ENCODE peak calls at places on chromosomes 13 and 19, in five cellular contexts. One of them, this sample, is unnamed.

GRCh38 chr19:46824887-46825730 is 25.5 kb downstream of the AP2S1 start:
- DNase-seq in cardiac muscle cell: no peak
- DNase-seq in CD8-positive, alpha-beta T cell: no peak
- DNase-seq in tibial nerve: no peak
- DNase-seq in A549: no peak
- DNase-seq in this sample: peak

GRCh38 chr19:33512021-33512420 is 9.6 kb downstream of the PEPD start:
- DNase-seq in A549: no peak
- DNase-seq in tibial nerve: no peak
- DNase-seq in CD8-positive, alpha-beta T cell: no peak
- DNase-seq in cardiac muscle cell: no peak
- DNase-seq in this sample: no peak

GRCh38 chr13:45295536-45295935 is 45.4 kb downstream of the TPT1 start:
- DNase-seq in cardiac muscle cell: no peak
- DNase-seq in tibial nerve: peak
- DNase-seq in A549: no peak
- DNase-seq in CD8-positive, alpha-beta T cell: no peak
- DNase-seq in this sample: no peak

GRCh38 chr19:46904114-46905060 is 43.6 kb downstream of the ARHGAP35 start:
- DNase-seq in A549: no peak
- DNase-seq in cardiac muscle cell: no peak
- DNase-seq in CD8-positive, alpha-beta T cell: no peak
- DNase-seq in tibial nerve: no peak
- DNase-seq in this sample: no peak

GRCh38 chr13:51916419-51916818 is 54.6 kb downstream of the CCDC70 start:
- DNase-seq in cardiac muscle cell: no peak
- DNase-seq in tibial nerve: no peak
- DNase-seq in A549: no peak
- DNase-seq in CD8-positive, alpha-beta T cell: no peak
- DNase-seq in this sample: no peak

GRCh38 chr19:19661141-19661674 is 2.3 kb downstream of the ATP13A1 start:
- DNase-seq in A549: no peak
- DNase-seq in tibial nerve: no peak
- DNase-seq in cardiac muscle cell: no peak
- DNase-seq in CD8-positive, alpha-beta T cell: no peak
- DNase-seq in this sample: no peak

GRCh38 chr19:2551864-2552185 is 75.9 kb downstream of the GADD45B start:
- DNase-seq in cardiac muscle cell: no peak
- DNase-seq in CD8-positive, alpha-beta T cell: no peak
- DNase-seq in tibial nerve: no peak
- DNase-seq in A549: no peak
- DNase-seq in this sample: no peak

GRCh38 chr13:110634558-110634957 is 19.2 kb downstream of the NAXD start:
- DNase-seq in A549: peak
- DNase-seq in CD8-positive, alpha-beta T cell: no peak
- DNase-seq in tibial nerve: no peak
- DNase-seq in cardiac muscle cell: no peak
- DNase-seq in this sample: no peak

GRCh38 chr13:44172411-44172810 is 201.2 kb upstream of the SERP2 start:
- DNase-seq in cardiac muscle cell: no peak
- DNase-seq in tibial nerve: no peak
- DNase-seq in A549: no peak
- DNase-seq in CD8-positive, alpha-beta T cell: no peak
- DNase-seq in this sample: no peak

GRCh38 chr13:94548382-94549240 is 47.3 kb downstream of the TGDS start:
- DNase-seq in CD8-positive, alpha-beta T cell: peak
- DNase-seq in A549: peak
- DNase-seq in tibial nerve: peak
- DNase-seq in cardiac muscle cell: peak
- DNase-seq in this sample: no peak

GRCh38 chr13:31437975-31438374 is 238.2 kb downstream of the B3GLCT start:
- DNase-seq in cardiac muscle cell: no peak
- DNase-seq in CD8-positive, alpha-beta T cell: no peak
- DNase-seq in tibial nerve: no peak
- DNase-seq in A549: no peak
- DNase-seq in this sample: no peak

GRCh38 chr19:1265611-1266115 is 3.5 kb upstream of the CIRBP start:
- DNase-seq in A549: peak
- DNase-seq in tibial nerve: no peak
- DNase-seq in CD8-positive, alpha-beta T cell: peak
- DNase-seq in cardiac muscle cell: no peak
- DNase-seq in this sample: no peak

GRCh38 chr19:54104998-54105715 is 2.5 kb downstream of the NDUFA3 start:
- DNase-seq in CD8-positive, alpha-beta T cell: no peak
- DNase-seq in A549: no peak
- DNase-seq in cardiac muscle cell: no peak
- DNase-seq in tibial nerve: no peak
- DNase-seq in this sample: no peak

GRCh38 chr13:31236211-31236786 is 36.5 kb downstream of the B3GLCT start:
- DNase-seq in tibial nerve: peak
- DNase-seq in cardiac muscle cell: peak
- DNase-seq in CD8-positive, alpha-beta T cell: no peak
- DNase-seq in A549: no peak
- DNase-seq in this sample: peak

GRCh38 chr19:11418166-11418517 is 972 bp downstream of the RGL3 start:
- DNase-seq in CD8-positive, alpha-beta T cell: no peak
- DNase-seq in tibial nerve: no peak
- DNase-seq in cardiac muscle cell: peak
- DNase-seq in A549: no peak
- DNase-seq in this sample: no peak

GRCh38 chr13:113151745-113152707 is 6.4 kb upstream of the PROZ start:
- DNase-seq in tibial nerve: no peak
- DNase-seq in A549: no peak
- DNase-seq in cardiac muscle cell: no peak
- DNase-seq in CD8-positive, alpha-beta T cell: peak
- DNase-seq in this sample: no peak

GRCh38 chr19:35844482-35845214 is 7.7 kb downstream of the NPHS1 start:
- DNase-seq in cardiac muscle cell: no peak
- DNase-seq in A549: no peak
- DNase-seq in tibial nerve: no peak
- DNase-seq in CD8-positive, alpha-beta T cell: no peak
- DNase-seq in this sample: no peak

GRCh38 chr13:27965343-27965739 is 3.8 kb downstream of the CDX2 start:
- DNase-seq in A549: no peak
- DNase-seq in tibial nerve: no peak
- DNase-seq in CD8-positive, alpha-beta T cell: no peak
- DNase-seq in cardiac muscle cell: no peak
- DNase-seq in this sample: no peak

GRCh38 chr13:28047784-28048388 is 52.5 kb downstream of the FLT3 start:
- DNase-seq in A549: peak
- DNase-seq in CD8-positive, alpha-beta T cell: no peak
- DNase-seq in cardiac muscle cell: no peak
- DNase-seq in tibial nerve: no peak
- DNase-seq in this sample: peak

GRCh38 chr13:46071590-46072249 is 19.2 kb upstream of the ZC3H13 start:
- DNase-seq in tibial nerve: no peak
- DNase-seq in CD8-positive, alpha-beta T cell: no peak
- DNase-seq in A549: no peak
- DNase-seq in cardiac muscle cell: no peak
- DNase-seq in this sample: no peak

GRCh38 chr13:26584713-26585112 is 27.2 kb downstream of the WASF3 start:
- DNase-seq in A549: no peak
- DNase-seq in tibial nerve: no peak
- DNase-seq in CD8-positive, alpha-beta T cell: no peak
- DNase-seq in cardiac muscle cell: no peak
- DNase-seq in this sample: no peak

GRCh38 chr13:74556002-74556551 is 421.9 kb upstream of the KLF12 start:
- DNase-seq in cardiac muscle cell: no peak
- DNase-seq in CD8-positive, alpha-beta T cell: no peak
- DNase-seq in A549: no peak
- DNase-seq in tibial nerve: no peak
- DNase-seq in this sample: no peak

GRCh38 chr13:101473458-101473857 is 21.0 kb downstream of the ITGBL1 start:
- DNase-seq in tibial nerve: no peak
- DNase-seq in cardiac muscle cell: no peak
- DNase-seq in CD8-positive, alpha-beta T cell: no peak
- DNase-seq in A549: no peak
- DNase-seq in this sample: no peak

GRCh38 chr19:48812094-48812929 is 1.5 kb upstream of the BCAT2 start:
- DNase-seq in cardiac muscle cell: peak
- DNase-seq in A549: peak
- DNase-seq in tibial nerve: peak
- DNase-seq in CD8-positive, alpha-beta T cell: peak
- DNase-seq in this sample: no peak

GRCh38 chr13:112873851-112874750 is 94.9 kb upstream of the MCF2L start:
- DNase-seq in cardiac muscle cell: peak
- DNase-seq in tibial nerve: peak
- DNase-seq in A549: peak
- DNase-seq in CD8-positive, alpha-beta T cell: peak
- DNase-seq in this sample: peak

GRCh38 chr13:46553886-46554855 is 1.2 kb downstream of the LRCH1 start:
- DNase-seq in cardiac muscle cell: peak
- DNase-seq in tibial nerve: peak
- DNase-seq in CD8-positive, alpha-beta T cell: peak
- DNase-seq in A549: peak
- DNase-seq in this sample: peak

GRCh38 chr19:35125746-35126623 is 8.9 kb downstream of the LGI4 start:
- DNase-seq in cardiac muscle cell: no peak
- DNase-seq in CD8-positive, alpha-beta T cell: no peak
- DNase-seq in A549: no peak
- DNase-seq in tibial nerve: no peak
- DNase-seq in this sample: no peak

GRCh38 chr19:47779524-47780214 is 1.2 kb downstream of the SELENOW start:
- DNase-seq in cardiac muscle cell: peak
- DNase-seq in A549: no peak
- DNase-seq in tibial nerve: peak
- DNase-seq in CD8-positive, alpha-beta T cell: no peak
- DNase-seq in this sample: no peak

GRCh38 chr19:13079542-13079986 is 23.1 kb downstream of the LYL1 start:
- DNase-seq in CD8-positive, alpha-beta T cell: no peak
- DNase-seq in cardiac muscle cell: no peak
- DNase-seq in A549: no peak
- DNase-seq in tibial nerve: no peak
- DNase-seq in this sample: peak

GRCh38 chr19:55643003-55643732 is at the start of gene ZNF581:
- DNase-seq in tibial nerve: peak
- DNase-seq in cardiac muscle cell: peak
- DNase-seq in CD8-positive, alpha-beta T cell: peak
- DNase-seq in A549: peak
- DNase-seq in this sample: peak

GRCh38 chr13:32164622-32165268 is 133.2 kb downstream of the FRY start:
- DNase-seq in cardiac muscle cell: peak
- DNase-seq in tibial nerve: no peak
- DNase-seq in A549: peak
- DNase-seq in CD8-positive, alpha-beta T cell: no peak
- DNase-seq in this sample: peak

DNA sequence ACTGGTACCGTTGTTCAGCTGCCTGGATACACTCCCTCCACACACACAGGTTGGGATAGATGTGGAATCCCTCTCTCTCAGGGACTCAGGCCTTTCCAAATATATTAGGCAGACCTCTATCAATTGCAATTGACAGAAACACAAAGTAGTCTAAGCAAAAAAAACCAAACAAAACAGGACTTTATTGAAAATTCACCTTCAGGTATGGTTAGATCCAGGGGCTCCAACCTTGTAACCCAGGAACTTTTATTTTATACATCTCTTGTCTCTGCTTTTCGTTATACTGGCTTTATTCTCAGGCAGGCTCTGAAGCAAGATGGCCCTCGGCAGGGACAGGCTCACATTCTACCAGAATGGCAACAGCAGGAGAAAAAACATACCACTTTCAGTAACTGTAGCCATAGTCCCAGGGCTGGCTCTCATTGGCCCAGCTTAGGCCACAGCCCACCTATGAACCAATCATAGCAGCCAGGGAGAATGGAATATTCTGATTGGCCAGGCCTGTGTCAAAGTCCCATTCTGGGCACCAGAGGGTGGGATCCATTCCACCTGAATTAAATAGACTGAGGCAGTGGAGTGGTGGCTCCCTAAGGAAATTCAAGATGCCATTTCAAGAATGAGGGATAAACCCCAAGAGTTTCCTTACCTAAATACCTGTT is 13.1 kb upstream of the CEACAM19 start:
- DNase-seq in A549: no peak
- DNase-seq in tibial nerve: no peak
- DNase-seq in cardiac muscle cell: no peak
- DNase-seq in CD8-positive, alpha-beta T cell: no peak
- DNase-seq in this sample: no peak
- H3K27ac ChIP-seq in A549: peak
- H3K27ac ChIP-seq in tibial nerve: no peak
- H3K27ac ChIP-seq in cardiac muscle cell: no peak
- H3K27ac ChIP-seq in CD8-positive, alpha-beta T cell: no peak
- H3K27ac ChIP-seq in this sample: no peak

GRCh38 chr13:23560571-23561089 is 9.6 kb upstream of the TNFRSF19 start:
- DNase-seq in CD8-positive, alpha-beta T cell: no peak
- DNase-seq in tibial nerve: no peak
- DNase-seq in cardiac muscle cell: no peak
- DNase-seq in A549: no peak
- DNase-seq in this sample: no peak

GRCh38 chr13:23558675-23559536 is 11.3 kb upstream of the TNFRSF19 start:
- DNase-seq in A549: peak
- DNase-seq in tibial nerve: peak
- DNase-seq in CD8-positive, alpha-beta T cell: no peak
- DNase-seq in cardiac muscle cell: peak
- DNase-seq in this sample: peak

GRCh38 chr13:23561261-23561660 is 9.0 kb upstream of the TNFRSF19 start:
- DNase-seq in CD8-positive, alpha-beta T cell: no peak
- DNase-seq in tibial nerve: no peak
- DNase-seq in A549: no peak
- DNase-seq in cardiac muscle cell: peak
- DNase-seq in this sample: no peak

GRCh38 chr13:23557043-23557442 is 13.2 kb upstream of the TNFRSF19 start:
- DNase-seq in cardiac muscle cell: no peak
- DNase-seq in tibial nerve: no peak
- DNase-seq in CD8-positive, alpha-beta T cell: no peak
- DNase-seq in A549: no peak
- DNase-seq in this sample: no peak

DNA sequence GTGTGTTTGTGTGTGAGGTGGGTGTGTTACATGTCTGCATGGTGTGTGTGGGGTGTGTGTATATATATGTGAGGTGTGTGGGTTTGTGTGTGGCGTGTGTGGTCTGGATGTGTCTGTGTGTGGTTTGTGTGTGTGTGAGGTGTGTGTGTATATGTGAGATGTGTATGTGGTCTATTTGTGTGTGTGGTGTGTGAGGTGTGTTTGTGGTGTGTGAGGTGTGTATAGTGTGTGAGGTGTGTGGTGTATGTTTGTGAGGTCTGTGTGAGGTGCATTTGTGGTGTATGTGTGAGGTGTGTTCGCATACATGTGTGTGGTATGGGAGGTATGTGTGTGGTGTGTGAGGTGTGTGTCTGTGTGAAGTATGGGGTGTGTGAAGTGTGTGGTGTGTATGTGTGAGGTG is 12.5 kb upstream of the TNFRSF19 start:
- DNase-seq in cardiac muscle cell: no peak
- DNase-seq in tibial nerve: no peak
- DNase-seq in A549: no peak
- DNase-seq in CD8-positive, alpha-beta T cell: no peak
- DNase-seq in this sample: no peak
- H3K4me3 ChIP-seq in cardiac muscle cell: no peak
- H3K4me3 ChIP-seq in tibial nerve: no peak
- H3K4me3 ChIP-seq in A549: no peak
- H3K4me3 ChIP-seq in CD8-positive, alpha-beta T cell: no peak
- H3K4me3 ChIP-seq in this sample: no peak

GRCh38 chr13:29853131-29853530 is 2.7 kb upstream of the UBL3 start:
- DNase-seq in tibial nerve: no peak
- DNase-seq in CD8-positive, alpha-beta T cell: no peak
- DNase-seq in A549: no peak
- DNase-seq in cardiac muscle cell: no peak
- DNase-seq in this sample: no peak
- H3K27ac ChIP-seq in tibial nerve: no peak
- H3K27ac ChIP-seq in CD8-positive, alpha-beta T cell: no peak
- H3K27ac ChIP-seq in A549: peak
- H3K27ac ChIP-seq in cardiac muscle cell: no peak
- H3K27ac ChIP-seq in this sample: no peak

GRCh38 chr19:58000677-58001076 is 1.9 kb downstream of the ZNF606 start:
- DNase-seq in CD8-positive, alpha-beta T cell: no peak
- DNase-seq in tibial nerve: no peak
- DNase-seq in cardiac muscle cell: no peak
- DNase-seq in A549: no peak
- DNase-seq in this sample: no peak
- H3K4me3 ChIP-seq in CD8-positive, alpha-beta T cell: no peak
- H3K4me3 ChIP-seq in tibial nerve: no peak
- H3K4me3 ChIP-seq in cardiac muscle cell: no peak
- H3K4me3 ChIP-seq in A549: no peak
- H3K4me3 ChIP-seq in this sample: no peak

This sample was measured in HL-60.